ENCODE peak calls at places on chromosomes 4 and X, in six cellular contexts. S is ovary, V is Peyer's patch, K is suprapubic skin, M is uterus, Q is heart left ventricle. Z is an unnamed sample.

GRCh38 chr4:70364002-70364401 is 3.4 kb downstream of the SMR3A start:
- DNase-seq in S (no peak), V (no peak), K (no peak), M (no peak), Q (no peak), Z (no peak)

GRCh38 chr4:41160010-41160789 is 54.1 kb downstream of the APBB2 start:
- DNase-seq in S (no peak), V (no peak), K (no peak), M (peak), Q (no peak), Z (no peak)

GRCh38 chr4:182745268-182745667 is 171.9 kb downstream of the DCTD start:
- DNase-seq in S (no peak), V (no peak), K (no peak), M (no peak), Q (no peak), Z (no peak)

GRCh38 chr4:174037631-174038030 is 245.8 kb downstream of the FBXO8 start:
- DNase-seq in S (no peak), V (no peak), K (no peak), M (no peak), Q (no peak), Z (no peak)

GRCh38 chrX:25014366-25014838 is 1.4 kb downstream of the ARX start:
- DNase-seq in S (no peak), V (no peak), K (no peak), M (no peak), Q (no peak), Z (no peak)

GRCh38 chrX:65196758-65197371 is 220.6 kb upstream of the ZC4H2 start:
- DNase-seq in S (no peak), V (peak), K (no peak), M (no peak), Q (no peak), Z (no peak)

GRCh38 chr4:54654753-54655152 is 3.0 kb upstream of the KIT start:
- DNase-seq in S (no peak), V (no peak), K (no peak), M (no peak), Q (no peak), Z (no peak)

GRCh38 chr4:71231073-71231752 is 107.6 kb upstream of the SLC4A4 start:
- DNase-seq in S (peak), V (peak), K (peak), M (no peak), Q (peak), Z (no peak)

GRCh38 chr4:121439669-121440068 is 58.9 kb upstream of the QRFPR start:
- DNase-seq in S (no peak), V (no peak), K (no peak), M (no peak), Q (no peak), Z (no peak)

DNA sequence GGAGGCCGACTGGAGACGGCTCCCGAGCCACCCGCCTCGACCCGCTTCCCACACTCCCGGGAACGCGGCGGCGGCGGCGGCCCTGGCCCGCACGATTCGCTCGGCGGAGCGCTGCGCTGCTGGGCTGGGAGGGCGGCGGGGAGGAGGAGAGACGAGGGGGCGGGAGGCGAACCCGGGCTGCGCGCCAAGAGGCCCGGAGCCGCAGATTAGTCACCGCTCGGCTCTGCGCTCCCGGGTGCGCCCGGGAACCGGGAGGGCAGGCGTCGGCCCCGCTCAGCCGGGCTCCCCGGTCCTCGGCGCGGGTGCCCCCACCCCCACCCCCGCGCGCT is 11.2 kb upstream of the BCOR start:
- DNase-seq in S (peak), V (peak), K (no peak), M (peak), Q (peak), Z (peak)
- TF ChIP-seq POLR2A in S (peak), V (peak), K (no peak), M (no peak), Q (no peak), Z (no peak)

GRCh38 chr4:338759-339097 is 1.1 kb downstream of the ZNF141 start:
- DNase-seq in S (peak), V (no peak), K (no peak), M (no peak), Q (no peak), Z (no peak)

GRCh38 chr4:336099-336892 is 1.3 kb upstream of the ZNF141 start:
- DNase-seq in S (peak), V (peak), K (no peak), M (peak), Q (peak), Z (no peak)

GRCh38 chr4:337932-338758 is 531 bp downstream of the ZNF141 start:
- DNase-seq in S (peak), V (peak), K (no peak), M (peak), Q (peak), Z (peak)

GRCh38 chr4:336893-337142 is 796 bp upstream of the ZNF141 start:
- DNase-seq in S (no peak), V (no peak), K (no peak), M (no peak), Q (no peak), Z (no peak)

GRCh38 chr4:337143-337931 is at the start of gene ZNF141:
- DNase-seq in S (peak), V (peak), K (peak), M (peak), Q (peak), Z (peak)
- H3K4me3 ChIP-seq in S (peak), V (peak), K (peak), M (peak), Q (peak), Z (peak)

DNA sequence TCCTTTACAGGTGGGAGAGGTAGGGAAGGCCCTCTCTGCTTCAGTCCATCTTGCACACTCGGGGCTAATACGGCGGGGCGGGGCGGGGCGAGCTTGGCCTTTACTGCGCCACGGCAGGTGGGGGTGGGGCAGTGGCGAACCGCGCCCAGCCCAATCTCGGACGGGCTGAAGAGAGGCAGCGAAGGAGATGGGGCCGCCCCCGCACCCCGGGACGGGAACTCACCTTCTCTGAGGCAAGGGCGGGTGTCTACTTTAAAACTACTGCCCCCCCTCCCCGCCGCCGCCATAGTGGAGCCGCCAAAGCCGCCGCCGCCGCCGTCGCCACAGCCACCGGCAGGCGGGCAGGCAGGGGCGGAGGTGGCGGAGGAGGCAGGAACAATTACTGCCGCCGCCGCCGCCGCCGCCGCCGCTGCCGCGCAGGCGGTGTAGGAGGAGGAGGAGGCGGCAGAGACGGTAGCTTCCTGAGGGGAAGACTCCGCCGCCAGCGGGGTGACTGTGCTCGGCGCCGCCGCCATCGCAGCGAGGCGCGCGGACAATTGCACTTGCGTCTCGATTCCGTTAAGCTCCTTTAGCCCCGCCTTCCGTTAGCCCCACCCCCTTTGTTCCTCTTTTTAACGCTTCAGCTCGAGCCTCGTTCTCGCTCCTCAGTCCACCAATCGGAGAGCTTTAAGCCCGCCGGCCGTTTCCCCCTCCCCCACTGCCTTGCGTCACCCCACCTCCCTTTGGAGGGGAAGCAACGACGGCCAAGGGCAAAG is at the start of gene ZMAT1:
- DNase-seq in S (peak), V (peak), K (peak), M (peak), Q (peak), Z (peak)
- TF ChIP-seq POLR2A in S (peak), V (peak), K (peak), M (peak), Q (no peak), Z (peak)

DNA sequence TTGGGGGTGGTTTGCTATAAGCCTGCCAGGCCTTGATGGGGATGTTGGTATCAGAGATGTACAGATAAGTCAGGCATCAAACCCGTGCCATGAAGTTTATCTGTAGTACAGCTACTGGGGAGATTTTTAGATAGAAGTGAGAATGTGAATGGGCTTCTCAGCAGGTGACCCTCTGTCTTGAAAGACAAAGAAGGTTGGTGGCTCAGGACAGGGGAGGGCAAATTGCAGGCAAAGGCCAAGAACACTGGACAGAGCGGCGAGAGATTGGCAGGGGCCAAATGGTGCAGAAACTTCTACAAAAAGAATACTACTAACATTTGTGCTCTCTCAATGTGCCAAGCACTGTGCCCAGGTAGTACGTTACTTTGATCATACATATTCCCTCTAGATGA is 1.9 kb upstream of the PIM2 start:
- DNase-seq in S (no peak), V (no peak), K (no peak), M (no peak), Q (no peak), Z (no peak)
- H3K4me3 ChIP-seq in S (no peak), V (no peak), K (no peak), M (no peak), Q (no peak), Z (no peak)

GRCh38 chr4:38669233-38669632 is 5.2 kb downstream of the KLF3 start:
- DNase-seq in S (no peak), V (no peak), K (no peak), M (no peak), Q (no peak), Z (no peak)

GRCh38 chr4:38670061-38670894 is 6.3 kb downstream of the KLF3 start:
- DNase-seq in S (no peak), V (no peak), K (no peak), M (no peak), Q (no peak), Z (no peak)

GRCh38 chr4:38671594-38671943 is 7.6 kb downstream of the KLF3 start:
- DNase-seq in S (no peak), V (no peak), K (no peak), M (no peak), Q (no peak), Z (no peak)

GRCh38 chr4:38672247-38673071 is 8.5 kb downstream of the KLF3 start:
- DNase-seq in S (peak), V (no peak), K (no peak), M (no peak), Q (no peak), Z (no peak)

GRCh38 chr4:38670939-38671593 is 7.1 kb downstream of the KLF3 start:
- DNase-seq in S (no peak), V (no peak), K (no peak), M (no peak), Q (no peak), Z (no peak)
- TF ChIP-seq POLR2A in S (no peak), V (no peak), K (no peak), M (no peak), Q (no peak), Z (no peak)

GRCh38 chr4:186249785-186250739 is 15.9 kb upstream of the F11 start:
- DNase-seq in S (no peak), V (no peak), K (no peak), M (no peak), Q (no peak), Z (no peak)
- H3K4me3 ChIP-seq in S (no peak), V (no peak), K (no peak), M (no peak), Q (no peak), Z (no peak)

GRCh38 chr4:13371050-13371449 is 113.1 kb downstream of the RAB28 start:
- DNase-seq in S (no peak), V (no peak), K (no peak), M (no peak), Q (no peak), Z (no peak)
- TF ChIP-seq POLR2A in S (no peak), V (no peak), K (no peak), M (no peak), Q (no peak), Z (no peak)

GRCh38 chrX:37846558-37846933 is 825 bp downstream of the DYNLT3 start:
- DNase-seq in S (no peak), V (no peak), K (no peak), M (no peak), Q (no peak), Z (no peak)

GRCh38 chrX:37844622-37845021 is 2.7 kb downstream of the DYNLT3 start:
- DNase-seq in S (no peak), V (no peak), K (no peak), M (no peak), Q (no peak), Z (no peak)

GRCh38 chrX:37846934-37847732 is at the start of gene DYNLT3:
- DNase-seq in S (peak), V (peak), K (peak), M (peak), Q (peak), Z (peak)

GRCh38 chrX:37846141-37846540 is 1.2 kb downstream of the DYNLT3 start:
- DNase-seq in S (no peak), V (no peak), K (no peak), M (no peak), Q (no peak), Z (no peak)

GRCh38 chrX:37847733-37848197 is 394 bp upstream of the DYNLT3 start:
- DNase-seq in S (no peak), V (no peak), K (no peak), M (no peak), Q (no peak), Z (no peak)
- H3K4me3 ChIP-seq in S (peak), V (peak), K (peak), M (peak), Q (peak), Z (peak)

DNA sequence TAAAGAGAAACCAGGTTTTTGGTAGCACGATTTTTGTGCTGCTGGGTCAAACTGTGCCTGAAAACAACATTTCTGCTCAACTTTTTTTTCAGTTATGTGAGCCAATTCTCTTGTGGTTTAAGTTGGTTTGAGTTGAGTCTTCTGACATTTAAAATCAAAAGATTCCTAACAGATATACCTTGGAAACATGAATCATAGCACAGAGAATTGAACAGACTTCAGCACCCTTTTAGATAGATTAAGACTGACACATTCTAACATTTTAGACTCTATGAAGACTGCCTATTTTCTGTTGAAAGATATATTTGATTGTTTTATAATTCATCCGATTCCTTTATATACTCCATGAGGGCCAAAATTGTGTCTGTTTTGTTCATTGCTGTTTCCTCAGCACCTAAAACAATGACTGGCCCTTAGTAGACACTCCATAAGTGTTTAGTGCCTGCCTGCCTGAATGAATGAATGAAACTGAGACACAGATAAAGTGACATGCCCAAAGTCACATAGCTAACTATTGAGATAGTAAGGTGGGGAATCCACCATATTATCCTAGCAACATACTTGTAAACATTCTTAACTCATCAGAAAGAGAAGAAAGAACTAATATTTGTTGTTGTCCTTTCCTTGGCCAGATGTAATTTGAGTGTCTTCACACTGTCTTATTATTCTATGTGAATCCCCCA is 624.0 kb downstream of the MID1IP1 start:
- DNase-seq in S (no peak), V (no peak), K (no peak), M (no peak), Q (no peak), Z (no peak)
- TF ChIP-seq POLR2A in S (no peak), V (no peak), K (no peak), M (no peak), Q (no peak), Z (no peak)